ENCODE peak calls at places on chromosomes 16 and 17, in eight cellular contexts. T, J, Q, C, F, K, R and V are unnamed samples.

GRCh38 chr16:75911896-75912295 is 185.6 kb upstream of the CPHXL start:
- DNase-seq in Q (no peak), C (no peak), K (no peak), R (no peak), F (no peak), J (no peak), T (no peak), V (no peak)

GRCh38 chr17:36768355-36768754 is 167.0 kb downstream of the MRM1 start:
- DNase-seq in F (no peak), Q (no peak), R (no peak), J (no peak), T (no peak), C (no peak), K (no peak), V (no peak)

GRCh38 chr16:50354629-50355456 is 13.9 kb downstream of the BRD7 start:
- DNase-seq in R (no peak), T (no peak), Q (no peak), C (no peak), F (no peak), K (no peak), J (no peak), V (no peak)

GRCh38 chr16:66901626-66902025 is 17.1 kb downstream of the CDH16 start:
- DNase-seq in T (no peak), C (no peak), R (no peak), Q (no peak), K (no peak), J (no peak), F (no peak), V (no peak)

GRCh38 chr16:66278111-66278531 is 88.4 kb upstream of the CDH5 start:
- DNase-seq in Q (no peak), F (no peak), J (no peak), R (no peak), K (no peak), T (no peak), C (no peak), V (no peak)

GRCh38 chr16:4548124-4548523 is 8.0 kb upstream of the C16orf96 start:
- DNase-seq in F (no peak), Q (no peak), T (no peak), J (no peak), K (no peak), C (no peak), R (no peak), V (no peak)

GRCh38 chr16:19071811-19072777 is 4.7 kb downstream of the COQ7 start:
- DNase-seq in T (no peak), J (no peak), R (peak), K (peak), Q (peak), F (peak), C (peak), V (no peak)

GRCh38 chr17:19757536-19758180 is 9.6 kb upstream of the ALDH3A1 start:
- DNase-seq in F (no peak), C (no peak), R (peak), T (no peak), Q (no peak), J (no peak), K (no peak), V (no peak)

GRCh38 chr17:74771319-74771914 is 4.7 kb downstream of the NAT9 start:
- DNase-seq in F (no peak), R (no peak), K (no peak), T (no peak), Q (no peak), J (no peak), C (no peak), V (no peak)

GRCh38 chr17:45640141-45640850 is 143.8 kb upstream of the CRHR1 start:
- DNase-seq in K (peak), C (peak), J (peak), T (peak), F (peak), Q (peak), R (peak), V (peak)

GRCh38 chr16:67767953-67768352 is 38.4 kb downstream of the RANBP10 start:
- DNase-seq in C (no peak), J (no peak), T (no peak), R (no peak), K (no peak), Q (no peak), F (no peak), V (no peak)